ENCODE peak calls at places on chromosomes 4 and X, in seven cellular contexts. One of them, this sample, is unnamed.

GRCh38 chr4:118834070-118834469 is 1.9 kb downstream of the SEC24D start:
- DNase-seq in CD4-positive, alpha-beta memory T cell: no peak
- DNase-seq in PC-3: no peak
- DNase-seq in SJSA1: no peak
- DNase-seq in IMR-90: no peak
- DNase-seq in BE2C: no peak
- DNase-seq in transverse colon: no peak
- DNase-seq in this sample: no peak

GRCh38 chr4:74044676-74045075 is 6.2 kb upstream of the CXCL3 start:
- DNase-seq in CD4-positive, alpha-beta memory T cell: no peak
- DNase-seq in IMR-90: peak; percentile 59
- DNase-seq in PC-3: peak; percentile 74
- DNase-seq in BE2C: no peak
- DNase-seq in SJSA1: no peak
- DNase-seq in transverse colon: no peak
- DNase-seq in this sample: no peak

GRCh38 chr4:162700358-162700757 is 466.3 kb downstream of the NAF1 start:
- DNase-seq in PC-3: no peak
- DNase-seq in transverse colon: no peak
- DNase-seq in IMR-90: no peak
- DNase-seq in CD4-positive, alpha-beta memory T cell: no peak
- DNase-seq in BE2C: no peak
- DNase-seq in SJSA1: no peak
- DNase-seq in this sample: no peak

GRCh38 chr4:169971456-169972015 is 54.7 kb downstream of the MFAP3L start:
- DNase-seq in PC-3: no peak
- DNase-seq in transverse colon: no peak
- DNase-seq in IMR-90: no peak
- DNase-seq in BE2C: no peak
- DNase-seq in CD4-positive, alpha-beta memory T cell: no peak
- DNase-seq in SJSA1: no peak
- DNase-seq in this sample: no peak

GRCh38 chr4:185473247-185473646 is 1.7 kb upstream of the CCDC110 start:
- DNase-seq in PC-3: no peak
- DNase-seq in transverse colon: no peak
- DNase-seq in BE2C: no peak
- DNase-seq in IMR-90: no peak
- DNase-seq in CD4-positive, alpha-beta memory T cell: no peak
- DNase-seq in SJSA1: no peak
- DNase-seq in this sample: no peak

GRCh38 chr4:185062606-185063005 is 44.3 kb downstream of the HELT start:
- DNase-seq in transverse colon: no peak
- DNase-seq in BE2C: no peak
- DNase-seq in IMR-90: no peak
- DNase-seq in SJSA1: no peak
- DNase-seq in CD4-positive, alpha-beta memory T cell: no peak
- DNase-seq in PC-3: no peak
- DNase-seq in this sample: no peak

GRCh38 chr4:32112891-32113290 is 1392.7 kb downstream of the PCDH7 start:
- DNase-seq in IMR-90: no peak
- DNase-seq in PC-3: no peak
- DNase-seq in SJSA1: no peak
- DNase-seq in CD4-positive, alpha-beta memory T cell: no peak
- DNase-seq in BE2C: no peak
- DNase-seq in transverse colon: no peak
- DNase-seq in this sample: no peak

GRCh38 chr4:103934178-103934789 is 214.5 kb upstream of the TACR3 start:
- DNase-seq in transverse colon: no peak
- DNase-seq in CD4-positive, alpha-beta memory T cell: peak; percentile 20
- DNase-seq in BE2C: peak; percentile 23
- DNase-seq in SJSA1: no peak
- DNase-seq in IMR-90: peak; percentile 28
- DNase-seq in PC-3: peak; percentile 65
- DNase-seq in this sample: peak; percentile 3

GRCh38 chrX:109880629-109881028 is 122.3 kb upstream of the TMEM164 start:
- DNase-seq in transverse colon: no peak
- DNase-seq in CD4-positive, alpha-beta memory T cell: no peak
- DNase-seq in SJSA1: no peak
- DNase-seq in BE2C: no peak
- DNase-seq in IMR-90: no peak
- DNase-seq in PC-3: no peak
- DNase-seq in this sample: no peak

GRCh38 chr4:20086768-20087167 is 164.9 kb upstream of the SLIT2 start:
- DNase-seq in SJSA1: no peak
- DNase-seq in BE2C: no peak
- DNase-seq in transverse colon: no peak
- DNase-seq in PC-3: no peak
- DNase-seq in IMR-90: no peak
- DNase-seq in CD4-positive, alpha-beta memory T cell: no peak
- DNase-seq in this sample: no peak

GRCh38 chrX:48492293-48492910 is 16.4 kb upstream of the PORCN start:
- DNase-seq in IMR-90: peak; percentile 35
- DNase-seq in BE2C: no peak
- DNase-seq in transverse colon: no peak
- DNase-seq in CD4-positive, alpha-beta memory T cell: no peak
- DNase-seq in SJSA1: peak; percentile 57
- DNase-seq in PC-3: peak; percentile 40
- DNase-seq in this sample: no peak

GRCh38 chr4:152937535-152938236 is 1.6 kb downstream of the FHDC1 start:
- DNase-seq in IMR-90: peak; percentile 21
- DNase-seq in SJSA1: no peak
- DNase-seq in PC-3: no peak
- DNase-seq in CD4-positive, alpha-beta memory T cell: peak; percentile 14
- DNase-seq in transverse colon: peak; percentile 41
- DNase-seq in BE2C: peak; percentile 27
- DNase-seq in this sample: peak; percentile 11

GRCh38 chrX:9456250-9457074 is 8.4 kb upstream of the TBL1X start:
- DNase-seq in BE2C: no peak
- DNase-seq in SJSA1: no peak
- DNase-seq in transverse colon: no peak
- DNase-seq in CD4-positive, alpha-beta memory T cell: peak; percentile 86
- DNase-seq in PC-3: peak; percentile 11
- DNase-seq in IMR-90: no peak
- DNase-seq in this sample: peak; percentile 87

GRCh38 chr4:55397024-55397520 is 1.3 kb downstream of the TMEM165 start:
- DNase-seq in transverse colon: no peak
- DNase-seq in PC-3: peak; percentile 31
- DNase-seq in BE2C: peak; percentile 34
- DNase-seq in CD4-positive, alpha-beta memory T cell: no peak
- DNase-seq in IMR-90: no peak
- DNase-seq in SJSA1: no peak
- DNase-seq in this sample: no peak

GRCh38 chr4:25440478-25441030 is 63.5 kb downstream of the ANAPC4 start:
- DNase-seq in transverse colon: no peak
- DNase-seq in PC-3: no peak
- DNase-seq in CD4-positive, alpha-beta memory T cell: no peak
- DNase-seq in IMR-90: no peak
- DNase-seq in BE2C: no peak
- DNase-seq in SJSA1: no peak
- DNase-seq in this sample: no peak

GRCh38 chrX:47078129-47079043 is at the start of gene RGN:
- DNase-seq in CD4-positive, alpha-beta memory T cell: no peak
- DNase-seq in PC-3: no peak
- DNase-seq in BE2C: no peak
- DNase-seq in IMR-90: no peak
- DNase-seq in SJSA1: no peak
- DNase-seq in transverse colon: no peak
- DNase-seq in this sample: no peak

GRCh38 chr4:52640808-52641595 is 18.1 kb downstream of the USP46 start:
- DNase-seq in transverse colon: no peak
- DNase-seq in SJSA1: no peak
- DNase-seq in BE2C: no peak
- DNase-seq in CD4-positive, alpha-beta memory T cell: no peak
- DNase-seq in IMR-90: peak; percentile 70
- DNase-seq in PC-3: no peak
- DNase-seq in this sample: no peak

GRCh38 chrX:47247206-47247998 is 14.6 kb downstream of the USP11 start:
- DNase-seq in PC-3: peak; percentile 78
- DNase-seq in BE2C: no peak
- DNase-seq in transverse colon: no peak
- DNase-seq in IMR-90: peak; percentile 76
- DNase-seq in CD4-positive, alpha-beta memory T cell: no peak
- DNase-seq in SJSA1: no peak
- DNase-seq in this sample: no peak

GRCh38 chrX:138748480-138748879 is 37.0 kb upstream of the FGF13 start:
- DNase-seq in BE2C: no peak
- DNase-seq in transverse colon: no peak
- DNase-seq in IMR-90: peak; percentile 6
- DNase-seq in PC-3: peak; percentile 50
- DNase-seq in CD4-positive, alpha-beta memory T cell: no peak
- DNase-seq in SJSA1: no peak
- DNase-seq in this sample: no peak

GRCh38 chr4:168846414-168846813 is 163.6 kb downstream of the CBR4 start:
- DNase-seq in PC-3: no peak
- DNase-seq in BE2C: no peak
- DNase-seq in transverse colon: no peak
- DNase-seq in SJSA1: no peak
- DNase-seq in CD4-positive, alpha-beta memory T cell: no peak
- DNase-seq in IMR-90: no peak
- DNase-seq in this sample: no peak

GRCh38 chr4:168845897-168846296 is 164.2 kb downstream of the CBR4 start:
- DNase-seq in BE2C: no peak
- DNase-seq in IMR-90: no peak
- DNase-seq in PC-3: no peak
- DNase-seq in transverse colon: no peak
- DNase-seq in SJSA1: no peak
- DNase-seq in CD4-positive, alpha-beta memory T cell: no peak
- DNase-seq in this sample: no peak

GRCh38 chr4:168848112-168848511 is 161.9 kb downstream of the CBR4 start:
- DNase-seq in SJSA1: no peak
- DNase-seq in CD4-positive, alpha-beta memory T cell: no peak
- DNase-seq in transverse colon: no peak
- DNase-seq in IMR-90: no peak
- DNase-seq in BE2C: peak; percentile 45
- DNase-seq in PC-3: no peak
- DNase-seq in this sample: no peak

GRCh38 chr4:168850016-168850415 is 160.0 kb downstream of the CBR4 start:
- DNase-seq in PC-3: no peak
- DNase-seq in IMR-90: no peak
- DNase-seq in BE2C: no peak
- DNase-seq in CD4-positive, alpha-beta memory T cell: no peak
- DNase-seq in transverse colon: no peak
- DNase-seq in SJSA1: no peak
- DNase-seq in this sample: no peak

DNA sequence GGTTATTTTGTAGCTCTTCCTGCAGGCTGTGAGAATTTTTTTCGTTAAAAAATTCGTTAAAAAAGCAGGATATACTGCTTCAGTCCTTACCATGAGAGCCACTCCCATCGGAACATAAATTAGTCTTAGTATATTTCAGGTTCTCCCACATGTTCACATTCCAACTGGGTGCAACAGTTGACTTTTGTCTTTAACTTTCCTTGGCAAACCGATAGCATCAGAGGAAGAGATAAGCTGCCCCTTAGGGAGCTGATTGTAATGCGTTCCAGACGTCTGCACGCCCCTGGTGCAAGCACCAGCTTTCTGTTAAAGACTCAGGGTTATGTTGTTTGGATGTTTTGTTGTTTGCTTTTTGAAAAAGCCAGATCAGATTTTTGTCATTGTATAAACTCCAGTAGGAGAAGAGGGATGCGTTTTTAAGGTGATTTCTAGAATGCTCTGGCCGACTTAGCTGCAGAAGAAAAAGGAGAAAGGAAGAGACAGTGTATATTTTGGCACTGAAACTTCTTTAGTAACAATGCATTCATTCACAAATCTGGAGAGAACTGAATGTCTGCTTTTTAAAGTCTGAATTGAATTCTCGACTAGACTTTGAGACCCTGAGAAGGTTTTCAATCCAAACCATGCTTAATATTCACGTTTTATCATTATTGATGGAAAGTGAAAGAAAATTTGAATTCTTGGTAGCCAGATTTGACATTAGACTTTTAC is 160.9 kb downstream of the CBR4 start:
- DNase-seq in IMR-90: peak; percentile 59
- DNase-seq in SJSA1: no peak
- DNase-seq in BE2C: no peak
- DNase-seq in transverse colon: no peak
- DNase-seq in CD4-positive, alpha-beta memory T cell: no peak
- DNase-seq in PC-3: no peak
- DNase-seq in this sample: no peak
- H3K4me1 ChIP-seq in IMR-90: peaks cover 21% of the 10 kb centered on the region
- H3K4me1 ChIP-seq in SJSA1: peaks cover 41% of the 10 kb centered on the region
- H3K4me1 ChIP-seq in BE2C: peaks cover 5% of the 10 kb centered on the region
- H3K4me1 ChIP-seq in transverse colon: peaks cover 27% of the 10 kb centered on the region
- H3K4me1 ChIP-seq in CD4-positive, alpha-beta memory T cell: no peaks in the 10 kb centered on the region
- H3K4me1 ChIP-seq in PC-3: no peaks in the 10 kb centered on the region
- H3K4me1 ChIP-seq in this sample: no peaks in the 10 kb centered on the region

DNA sequence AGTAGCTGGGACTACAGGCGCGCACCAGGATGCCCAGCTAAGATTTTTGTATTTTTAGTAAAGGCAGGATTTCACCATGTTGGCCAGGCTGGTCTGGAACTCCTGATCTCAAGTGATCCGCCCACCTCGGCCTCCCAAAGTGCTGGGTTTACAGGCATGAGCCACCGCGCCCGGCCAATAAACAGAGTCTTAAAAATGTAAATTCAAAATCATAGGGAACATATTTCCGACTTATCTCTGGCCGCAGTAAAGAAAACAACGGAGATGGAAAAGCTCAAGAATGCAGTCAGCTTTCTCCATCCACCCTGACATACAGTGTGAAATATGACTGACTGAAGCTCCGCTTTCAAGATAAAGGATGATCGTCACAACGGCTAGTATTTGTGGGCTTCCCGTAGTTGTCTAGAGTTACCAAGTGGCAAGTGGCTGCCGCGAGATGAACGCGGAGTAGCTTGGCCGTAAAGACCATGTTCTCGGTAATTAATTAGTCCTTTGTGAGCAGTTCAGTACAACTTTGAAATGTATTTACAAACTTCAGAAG is 495.1 kb upstream of the FAT1 start:
- DNase-seq in PC-3: no peak
- DNase-seq in CD4-positive, alpha-beta memory T cell: no peak
- DNase-seq in BE2C: no peak
- DNase-seq in IMR-90: peak; percentile 74
- DNase-seq in SJSA1: no peak
- DNase-seq in transverse colon: no peak
- DNase-seq in this sample: no peak
- H3K4me3 ChIP-seq in PC-3: no peak overlapping the region
- H3K4me3 ChIP-seq in CD4-positive, alpha-beta memory T cell: no peak overlapping the region
- H3K4me3 ChIP-seq in BE2C: no peak overlapping the region
- H3K4me3 ChIP-seq in IMR-90: peak overlapping the region; percentile 5
- H3K4me3 ChIP-seq in SJSA1: no peak overlapping the region
- H3K4me3 ChIP-seq in transverse colon: no peak overlapping the region
- H3K4me3 ChIP-seq in this sample: no peak overlapping the region

GRCh38 chrX:100636321-100636991 is at the start of gene TSPAN6:
- DNase-seq in IMR-90: peak; percentile 84
- DNase-seq in BE2C: peak; percentile 82
- DNase-seq in SJSA1: peak; percentile 86
- DNase-seq in PC-3: peak; percentile 91
- DNase-seq in transverse colon: peak; percentile 84
- DNase-seq in CD4-positive, alpha-beta memory T cell: peak; percentile 80
- DNase-seq in this sample: peak; percentile 53
- H3K27me3 ChIP-seq in IMR-90: no peaks in the 10 kb centered on the region
- H3K27me3 ChIP-seq in BE2C: no peaks in the 10 kb centered on the region
- H3K27me3 ChIP-seq in SJSA1: no peaks in the 10 kb centered on the region
- H3K27me3 ChIP-seq in PC-3: no peaks in the 10 kb centered on the region
- H3K27me3 ChIP-seq in transverse colon: no peaks in the 10 kb centered on the region
- H3K27me3 ChIP-seq in CD4-positive, alpha-beta memory T cell: no peaks in the 10 kb centered on the region
- H3K27me3 ChIP-seq in this sample: no peaks in the 10 kb centered on the region

DNA sequence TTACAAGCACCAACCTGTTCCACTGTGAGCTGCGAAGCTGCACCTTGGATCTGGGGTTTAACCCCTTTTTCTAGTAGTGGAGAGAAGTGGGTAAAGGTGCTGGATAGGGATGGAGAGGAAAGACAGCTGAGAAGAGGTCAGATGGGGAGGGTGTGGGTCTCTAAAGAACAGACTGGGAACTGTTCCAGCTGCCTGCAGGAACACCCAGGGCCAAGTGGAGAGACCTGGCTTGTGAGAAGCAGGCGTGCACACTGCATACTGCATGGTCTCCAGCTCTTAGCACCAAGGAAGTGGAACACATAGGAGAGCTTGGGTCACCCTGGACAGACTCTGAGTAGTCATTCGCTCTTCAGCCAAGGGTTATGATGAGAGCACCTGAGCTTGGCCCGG is 16.1 kb downstream of the BCOR start:
- DNase-seq in BE2C: no peak
- DNase-seq in PC-3: no peak
- DNase-seq in IMR-90: no peak
- DNase-seq in transverse colon: no peak
- DNase-seq in SJSA1: no peak
- DNase-seq in CD4-positive, alpha-beta memory T cell: no peak
- DNase-seq in this sample: no peak
- H3K4me1 ChIP-seq in BE2C: peaks cover 17% of the 10 kb centered on the region
- H3K4me1 ChIP-seq in PC-3: peaks cover 25% of the 10 kb centered on the region
- H3K4me1 ChIP-seq in IMR-90: peaks cover 16% of the 10 kb centered on the region
- H3K4me1 ChIP-seq in transverse colon: peaks cover 38% of the 10 kb centered on the region
- H3K4me1 ChIP-seq in SJSA1: peaks cover 19% of the 10 kb centered on the region
- H3K4me1 ChIP-seq in CD4-positive, alpha-beta memory T cell: peaks cover 46% of the 10 kb centered on the region
- H3K4me1 ChIP-seq in this sample: peaks cover 5% of the 10 kb centered on the region

This sample was measured in naive thymus-derived CD4-positive, alpha-beta T cell.